ENCODE peak calls at places on chromosomes 12 and 14, in seven cellular contexts. I is iPS-NIHi11; W is SHP77; N is 8988T; R is activated T-helper 9 cell treated with anti-CD3 and anti-CD28 coated beads, Interleukin-2, amount 50 U/mL, for 16 hours; Y is HepG2; X is GM12892. B is an unnamed sample.

GRCh38 chr12:111971800-111972199 is 41.2 kb downstream of the TMEM116 start:
- DNase-seq in Y (no peak), I (no peak), W (no peak), N (no peak), R (no peak), X (no peak), B (no peak)

GRCh38 chr12:48917857-48918537 is 7.3 kb downstream of the FKBP11 start:
- DNase-seq in Y (no peak), N (no peak), W (no peak), X (no peak), R (peak; percentile 17), I (no peak), B (no peak)

GRCh38 chr14:23407516-23408306 is at the start of gene MYH6:
- DNase-seq in N (no peak), X (no peak), R (no peak), I (no peak), W (no peak), Y (no peak), B (no peak)

GRCh38 chr14:52253503-52253902 is 14.0 kb upstream of the PTGDR start:
- DNase-seq in X (no peak), I (peak; percentile 25), N (no peak), Y (no peak), R (no peak), W (no peak), B (no peak)

GRCh38 chr12:48350249-48351021 is at the start of gene ZNF641:
- DNase-seq in X (peak; percentile 66), Y (peak; percentile 45), I (peak; percentile 89), N (peak; percentile 47), R (peak; percentile 72), W (peak; percentile 73), B (peak; percentile 63)

GRCh38 chr14:97412933-97413574 is 615.9 kb downstream of the VRK1 start:
- DNase-seq in I (no peak), W (no peak), R (no peak), N (no peak), X (no peak), Y (no peak), B (no peak)

GRCh38 chr12:75020068-75020557 is 189.5 kb downstream of the KCNC2 start:
- DNase-seq in R (no peak), W (no peak), I (no peak), N (no peak), X (no peak), Y (no peak), B (no peak)

GRCh38 chr12:5072326-5072725 is 28.6 kb downstream of the KCNA5 start:
- DNase-seq in W (no peak), I (no peak), Y (no peak), R (no peak), X (no peak), N (no peak), B (no peak)

GRCh38 chr14:65156568-65157366 is 54.5 kb upstream of the MAX start:
- DNase-seq in R (no peak), X (peak; percentile 52), N (no peak), W (no peak), I (no peak), Y (no peak), B (peak; percentile 65)

GRCh38 chr12:25546318-25546717 is 6.8 kb downstream of the LMNTD1 start:
- DNase-seq in X (no peak), Y (no peak), W (no peak), R (no peak), N (no peak), I (no peak), B (no peak)

GRCh38 chr14:100522616-100523021 is 64.6 kb downstream of the BEGAIN start:
- DNase-seq in N (peak; percentile 4), R (no peak), W (no peak), Y (no peak), X (no peak), I (peak; percentile 27), B (no peak)

GRCh38 chr12:51071663-51072062 is 11.7 kb downstream of the CSRNP2 start:
- DNase-seq in R (no peak), Y (peak; percentile 16), I (no peak), W (no peak), N (no peak), X (no peak), B (no peak)

GRCh38 chr12:119940881-119941280 is 48.2 kb upstream of the BICDL1 start:
- DNase-seq in Y (peak; percentile 89), X (no peak), R (no peak), N (no peak), I (peak; percentile 37), W (peak; percentile 36), B (no peak)

GRCh38 chr12:5200276-5201087 is 156.8 kb downstream of the KCNA5 start:
- DNase-seq in Y (peak; percentile 18), W (peak; percentile 1), X (peak; percentile 30), I (peak; percentile 84), N (no peak), R (no peak), B (peak; percentile 17)

GRCh38 chr14:69088523-69089445 is 64.1 kb downstream of the DCAF5 start:
- DNase-seq in R (no peak), N (no peak), Y (no peak), I (no peak), W (no peak), X (no peak), B (no peak)

GRCh38 chr12:131471271-131471905 is 239.5 kb upstream of the SFSWAP start:
- DNase-seq in Y (no peak), I (peak; percentile 52), W (no peak), X (no peak), N (no peak), R (no peak), B (no peak)

GRCh38 chr12:10366875-10367274 is 23.0 kb downstream of the KLRK1 start:
- DNase-seq in Y (peak; percentile 23), I (no peak), N (no peak), W (no peak), X (no peak), R (no peak), B (no peak)

GRCh38 chr12:52809166-52809565 is 4.8 kb downstream of the KRT4 start:
- DNase-seq in N (no peak), X (no peak), W (no peak), Y (no peak), I (no peak), R (no peak), B (no peak)

GRCh38 chr14:54177009-54177408 is 219.8 kb upstream of the CDKN3 start:
- DNase-seq in Y (no peak), N (no peak), W (no peak), X (no peak), I (no peak), R (no peak), B (no peak)

GRCh38 chr12:34289431-34290190 is 267.3 kb downstream of the ALG10 start:
- DNase-seq in I (no peak), W (no peak), N (no peak), R (no peak), X (no peak), Y (no peak), B (no peak)

GRCh38 chr12:116416161-116416560 is 138.7 kb upstream of the MED13L start:
- DNase-seq in W (no peak), R (no peak), I (peak; percentile 17), N (no peak), X (no peak), Y (no peak), B (no peak)

GRCh38 chr12:68007466-68007865 is 18.2 kb downstream of the IFNG-AS1 start:
- DNase-seq in I (no peak), Y (no peak), N (no peak), W (no peak), R (no peak), X (no peak), B (no peak)

GRCh38 chr12:68481181-68481941 is 129.3 kb upstream of the RAP1B start:
- DNase-seq in Y (no peak), W (no peak), X (no peak), I (no peak), R (no peak), N (no peak), B (no peak)

GRCh38 chr14:100673085-100673806 is 53.4 kb upstream of the DLK1 start:
- DNase-seq in R (no peak), N (no peak), Y (peak; percentile 73), I (peak; percentile 79), X (no peak), W (peak; percentile 96), B (no peak)

GRCh38 chr14:64112859-64113258 is 181.3 kb downstream of the ESR2 start:
- DNase-seq in N (no peak), I (peak; percentile 26), Y (no peak), W (peak; percentile 31), X (no peak), R (no peak), B (no peak)

GRCh38 chr14:63342381-63342780 is 23.6 kb upstream of the GPHB5 start:
- DNase-seq in X (no peak), N (no peak), I (no peak), R (no peak), Y (no peak), W (no peak), B (no peak)

GRCh38 chr14:24075485-24076301 is 4.3 kb downstream of the CPNE6 start:
- DNase-seq in N (no peak), I (no peak), R (no peak), X (peak; percentile 57), W (no peak), Y (no peak), B (peak; percentile 56)